ENCODE peak calls at places on chromosomes 4 and X, in six cellular contexts. A is hippocampal formation; S is type B pancreatic cell; M is smooth muscle cell of the brain vasculature; R is CD4-positive, CD25-positive, alpha-beta regulatory T cell; J is NCI-H2029. C is an unnamed sample.

GRCh38 chr4:54227261-54228063 is 1.6 kb upstream of the PDGFRA start:
- DNase-seq in R (no peak), A (no peak), J (no peak), M (no peak), S (peak), C (peak)

GRCh38 chr4:100935090-100935489 is 412.2 kb downstream of the PPP3CA start:
- DNase-seq in J (no peak), R (peak), M (no peak), S (no peak), A (no peak), C (no peak)

GRCh38 chr4:159105063-159105414 is 2.2 kb downstream of the RAPGEF2 start:
- DNase-seq in M (no peak), A (no peak), R (no peak), S (no peak), J (no peak), C (no peak)

GRCh38 chrX:41087219-41087618 is 2.0 kb downstream of the USP9X start:
- DNase-seq in S (no peak), R (peak), A (no peak), M (no peak), J (no peak), C (no peak)

GRCh38 chrX:87409113-87409841 is 108.3 kb upstream of the KLHL4 start:
- DNase-seq in M (peak), A (no peak), S (no peak), R (no peak), J (no peak), C (peak)

GRCh38 chrX:80876877-80877276 is 67.2 kb upstream of the BRWD3 start:
- DNase-seq in M (no peak), R (peak), S (no peak), A (no peak), J (no peak), C (no peak)

GRCh38 chrX:13093489-13094140 is 49.2 kb upstream of the FAM9C start:
- DNase-seq in M (no peak), R (peak), S (no peak), J (no peak), A (no peak), C (no peak)

GRCh38 chrX:29555465-29556091 is 659.8 kb upstream of the MAGEB2 start:
- DNase-seq in A (no peak), S (no peak), R (no peak), J (no peak), M (no peak), C (no peak)

GRCh38 chrX:3697701-3698279 is 15.7 kb downstream of the PRKX start:
- DNase-seq in A (peak), R (no peak), M (peak), S (no peak), J (no peak), C (peak)

GRCh38 chr4:139337612-139338011 is 35.3 kb upstream of the NDUFC1 start:
- DNase-seq in J (no peak), R (no peak), M (no peak), S (no peak), A (no peak), C (no peak)

GRCh38 chr4:164343472-164343976 is 410.4 kb upstream of the SMIM31 start:
- DNase-seq in S (no peak), J (no peak), A (no peak), M (no peak), R (no peak), C (no peak)

GRCh38 chr4:153566751-153567150 is 100.6 kb downstream of the TMEM131L start:
- DNase-seq in R (no peak), S (no peak), A (no peak), M (no peak), J (no peak), C (no peak)

GRCh38 chr4:20512980-20513379 is 187.3 kb upstream of the PACRGL start:
- DNase-seq in A (no peak), R (no peak), S (no peak), J (no peak), M (no peak), C (no peak)

GRCh38 chr4:118954246-118954645 is 65.6 kb downstream of the SYNPO2 start:
- DNase-seq in S (no peak), A (no peak), R (no peak), M (no peak), J (no peak), C (no peak)

GRCh38 chr4:110020139-110020538 is 107.5 kb downstream of the EGF start:
- DNase-seq in S (no peak), R (no peak), A (no peak), M (no peak), J (no peak), C (peak)

GRCh38 chr4:115537387-115537786 is 424.0 kb upstream of the NDST4 start:
- DNase-seq in M (peak), S (no peak), J (peak), A (no peak), R (no peak), C (no peak)

GRCh38 chr4:154560824-154561231 is 2.0 kb upstream of the FGB start:
- DNase-seq in M (no peak), J (no peak), R (no peak), S (no peak), A (no peak), C (no peak)

GRCh38 chrX:2401201-2401589 is 99.6 kb downstream of the DHRSX start:
- DNase-seq in J (no peak), S (no peak), M (no peak), R (no peak), A (no peak), C (no peak)

GRCh38 chr4:7655549-7656243 is 221.0 kb upstream of the PSAPL1 start:
- DNase-seq in J (no peak), M (no peak), S (no peak), A (peak), R (no peak), C (peak)

GRCh38 chrX:41209853-41210252 is 124.1 kb upstream of the DDX3X start:
- DNase-seq in J (no peak), S (no peak), M (no peak), R (no peak), A (no peak), C (no peak)

GRCh38 chrX:97310373-97310772 is 426.7 kb downstream of the RPA4 start:
- DNase-seq in A (no peak), R (no peak), J (no peak), S (no peak), M (no peak), C (peak)

GRCh38 chr4:123453006-123453685 is 56.6 kb downstream of the SPRY1 start:
- DNase-seq in J (no peak), M (no peak), A (no peak), R (no peak), S (no peak), C (no peak)

GRCh38 chr4:54942735-54943134 is 182.7 kb downstream of the KDR start:
- DNase-seq in S (no peak), M (no peak), J (no peak), R (peak), A (no peak), C (no peak)

GRCh38 chrX:50770702-50771101 is 43.3 kb downstream of the SHROOM4 start:
- DNase-seq in R (no peak), J (no peak), M (no peak), A (no peak), S (no peak), C (peak)

GRCh38 chr4:127780598-127780997 is 1.5 kb upstream of the HSPA4L start:
- DNase-seq in A (no peak), J (no peak), S (no peak), R (no peak), M (no peak), C (no peak)

GRCh38 chr4:32991663-32992062 is 2271.5 kb downstream of the PCDH7 start:
- DNase-seq in A (no peak), M (no peak), R (no peak), J (no peak), S (no peak), C (no peak)

GRCh38 chrX:37956223-37956622 is 50.1 kb upstream of the SYTL5 start:
- DNase-seq in J (no peak), R (no peak), A (no peak), S (no peak), M (no peak), C (no peak)

GRCh38 chr4:156581282-156581681 is 390.3 kb downstream of the PDGFC start:
- DNase-seq in R (no peak), S (no peak), J (no peak), M (no peak), A (no peak), C (no peak)

GRCh38 chr4:80459918-80460473 is 124.5 kb downstream of the CFAP299 start:
- DNase-seq in R (no peak), S (no peak), A (no peak), M (no peak), J (no peak), C (no peak)

GRCh38 chr4:123438031-123438430 is 41.4 kb downstream of the SPRY1 start:
- DNase-seq in R (no peak), A (no peak), J (no peak), M (no peak), S (no peak), C (no peak)

GRCh38 chr4:73822812-73823480 is 13.5 kb upstream of the CXCL6 start:
- DNase-seq in M (no peak), J (no peak), A (no peak), S (no peak), R (no peak), C (no peak)

GRCh38 chrX:110204986-110205385 is 112.9 kb downstream of the AMMECR1 start:
- DNase-seq in M (no peak), S (no peak), R (no peak), A (no peak), J (no peak), C (no peak)